ENCODE peak calls at places on chromosomes 1 and 21, in six cellular contexts. One of them, this sample, is unnamed.

GRCh38 chr1:18901147-18901951 is 1.0 kb downstream of the ALDH4A1 start:
- DNase-seq in GM12891: no peak
- DNase-seq in T47D: no peak
- DNase-seq in kidney glomerular epithelial cell: no peak
- DNase-seq in cardiac muscle cell: no peak
- DNase-seq in B cell: no peak
- DNase-seq in this sample: no peak

GRCh38 chr1:204524986-204525385 is 8.8 kb downstream of the MDM4 start:
- DNase-seq in GM12891: no peak
- DNase-seq in T47D: no peak
- DNase-seq in kidney glomerular epithelial cell: no peak
- DNase-seq in cardiac muscle cell: no peak
- DNase-seq in B cell: no peak
- DNase-seq in this sample: no peak

GRCh38 chr1:55694297-55694696 is 479.1 kb upstream of the USP24 start:
- DNase-seq in GM12891: no peak
- DNase-seq in T47D: no peak
- DNase-seq in kidney glomerular epithelial cell: no peak
- DNase-seq in cardiac muscle cell: no peak
- DNase-seq in B cell: no peak
- DNase-seq in this sample: no peak

GRCh38 chr1:246181244-246181643 is 325.8 kb downstream of the SMYD3 start:
- DNase-seq in GM12891: no peak
- DNase-seq in T47D: no peak
- DNase-seq in kidney glomerular epithelial cell: no peak
- DNase-seq in cardiac muscle cell: peak
- DNase-seq in B cell: no peak
- DNase-seq in this sample: no peak

GRCh38 chr1:183027031-183027430 is 3.8 kb downstream of the LAMC1 start:
- DNase-seq in GM12891: no peak
- DNase-seq in T47D: no peak
- DNase-seq in kidney glomerular epithelial cell: no peak
- DNase-seq in cardiac muscle cell: no peak
- DNase-seq in B cell: no peak
- DNase-seq in this sample: no peak

GRCh38 chr1:245986404-245987221 is 520.5 kb downstream of the SMYD3 start:
- DNase-seq in GM12891: no peak
- DNase-seq in T47D: peak
- DNase-seq in kidney glomerular epithelial cell: peak
- DNase-seq in cardiac muscle cell: peak
- DNase-seq in B cell: no peak
- DNase-seq in this sample: peak

GRCh38 chr1:207908112-207908734 is 2.7 kb downstream of the CD34 start:
- DNase-seq in GM12891: no peak
- DNase-seq in T47D: no peak
- DNase-seq in kidney glomerular epithelial cell: no peak
- DNase-seq in cardiac muscle cell: peak
- DNase-seq in B cell: no peak
- DNase-seq in this sample: peak

GRCh38 chr1:229709620-229710019 is 83.6 kb downstream of the URB2 start:
- DNase-seq in GM12891: no peak
- DNase-seq in T47D: no peak
- DNase-seq in kidney glomerular epithelial cell: no peak
- DNase-seq in cardiac muscle cell: no peak
- DNase-seq in B cell: no peak
- DNase-seq in this sample: no peak

GRCh38 chr1:24018611-24019580 is 38.8 kb upstream of the SRSF10 start:
- DNase-seq in GM12891: no peak
- DNase-seq in T47D: peak
- DNase-seq in kidney glomerular epithelial cell: peak
- DNase-seq in cardiac muscle cell: peak
- DNase-seq in B cell: no peak
- DNase-seq in this sample: peak

GRCh38 chr1:38071530-38072266 is 25.1 kb upstream of the POU3F1 start:
- DNase-seq in GM12891: peak
- DNase-seq in T47D: no peak
- DNase-seq in kidney glomerular epithelial cell: peak
- DNase-seq in cardiac muscle cell: peak
- DNase-seq in B cell: no peak
- DNase-seq in this sample: peak

GRCh38 chr1:27605796-27606707 is 2.1 kb upstream of the AHDC1 start:
- DNase-seq in GM12891: no peak
- DNase-seq in T47D: peak
- DNase-seq in kidney glomerular epithelial cell: peak
- DNase-seq in cardiac muscle cell: peak
- DNase-seq in B cell: no peak
- DNase-seq in this sample: peak

GRCh38 chr1:13617773-13618172 is 34.1 kb downstream of the PDPN start:
- DNase-seq in GM12891: no peak
- DNase-seq in T47D: no peak
- DNase-seq in kidney glomerular epithelial cell: no peak
- DNase-seq in cardiac muscle cell: no peak
- DNase-seq in B cell: no peak
- DNase-seq in this sample: no peak

GRCh38 chr1:52323731-52324130 is 42.3 kb downstream of the CC2D1B start:
- DNase-seq in GM12891: no peak
- DNase-seq in T47D: no peak
- DNase-seq in kidney glomerular epithelial cell: no peak
- DNase-seq in cardiac muscle cell: no peak
- DNase-seq in B cell: no peak
- DNase-seq in this sample: no peak

GRCh38 chr1:12541274-12542137 is 76.5 kb downstream of the DHRS3 start:
- DNase-seq in GM12891: no peak
- DNase-seq in T47D: no peak
- DNase-seq in kidney glomerular epithelial cell: no peak
- DNase-seq in cardiac muscle cell: peak
- DNase-seq in B cell: no peak
- DNase-seq in this sample: peak

GRCh38 chr21:37101384-37101783 is 28.3 kb downstream of the TTC3 start:
- DNase-seq in GM12891: no peak
- DNase-seq in T47D: no peak
- DNase-seq in kidney glomerular epithelial cell: no peak
- DNase-seq in cardiac muscle cell: no peak
- DNase-seq in B cell: no peak
- DNase-seq in this sample: no peak

GRCh38 chr1:184929711-184930202 is 44.6 kb downstream of the NIBAN1 start:
- DNase-seq in GM12891: no peak
- DNase-seq in T47D: peak
- DNase-seq in kidney glomerular epithelial cell: no peak
- DNase-seq in cardiac muscle cell: peak
- DNase-seq in B cell: no peak
- DNase-seq in this sample: no peak

GRCh38 chr1:2921970-2922686 is 99.1 kb upstream of the ACTRT2 start:
- DNase-seq in GM12891: peak
- DNase-seq in T47D: peak
- DNase-seq in kidney glomerular epithelial cell: no peak
- DNase-seq in cardiac muscle cell: no peak
- DNase-seq in B cell: no peak
- DNase-seq in this sample: peak

GRCh38 chr1:203046984-203047630 is 20.8 kb downstream of the PPFIA4 start:
- DNase-seq in GM12891: no peak
- DNase-seq in T47D: no peak
- DNase-seq in kidney glomerular epithelial cell: peak
- DNase-seq in cardiac muscle cell: peak
- DNase-seq in B cell: no peak
- DNase-seq in this sample: no peak

GRCh38 chr1:203200059-203200553 is 13.6 kb upstream of the CHI3L1 start:
- DNase-seq in GM12891: no peak
- DNase-seq in T47D: no peak
- DNase-seq in kidney glomerular epithelial cell: no peak
- DNase-seq in cardiac muscle cell: peak
- DNase-seq in B cell: no peak
- DNase-seq in this sample: no peak

GRCh38 chr1:32309960-32310359 is 18.1 kb downstream of the HDAC1 start:
- DNase-seq in GM12891: no peak
- DNase-seq in T47D: no peak
- DNase-seq in kidney glomerular epithelial cell: no peak
- DNase-seq in cardiac muscle cell: no peak
- DNase-seq in B cell: no peak
- DNase-seq in this sample: no peak

GRCh38 chr1:45928486-45929205 is 125.2 kb downstream of the MAST2 start:
- DNase-seq in GM12891: no peak
- DNase-seq in T47D: no peak
- DNase-seq in kidney glomerular epithelial cell: no peak
- DNase-seq in cardiac muscle cell: peak
- DNase-seq in B cell: no peak
- DNase-seq in this sample: no peak

GRCh38 chr1:222784916-222785315 is 29.9 kb upstream of the DISP1 start:
- DNase-seq in GM12891: no peak
- DNase-seq in T47D: peak
- DNase-seq in kidney glomerular epithelial cell: no peak
- DNase-seq in cardiac muscle cell: no peak
- DNase-seq in B cell: no peak
- DNase-seq in this sample: no peak